ENCODE peak calls at places on chromosomes 6 and 20, in nine cellular contexts. O is HFFc6, U is fibroblast of mammary gland, Z is dermis microvascular lymphatic vessel endothelial cell, X is T-helper 17 cell, B is D721Med, W is sigmoid colon, Q is endothelial cell, F is NCI-H2081. E is an unnamed sample.

GRCh38 chr20:24017160-24017761 is 28.7 kb upstream of the GGTLC1 start:
- DNase-seq in Q (no peak), U (peak), F (no peak), O (no peak), Z (peak), X (no peak), B (no peak), W (no peak), E (no peak)

GRCh38 chr6:35181933-35182612 is 31.7 kb upstream of the SCUBE3 start:
- DNase-seq in B (no peak), X (no peak), U (peak), Q (no peak), O (peak), W (peak), F (no peak), Z (no peak), E (no peak)

GRCh38 chr20:48761914-48762313 is 65.9 kb downstream of the PREX1 start:
- DNase-seq in O (no peak), F (no peak), Q (no peak), X (no peak), B (no peak), W (no peak), U (no peak), Z (no peak), E (no peak)

GRCh38 chr6:138287144-138287955 is 69.1 kb upstream of the PBOV1 start:
- DNase-seq in X (no peak), W (no peak), B (no peak), U (peak), Z (peak), F (peak), Q (peak), O (peak), E (no peak)

GRCh38 chr20:14525439-14525838 is 188.0 kb upstream of the FLRT3 start:
- DNase-seq in X (no peak), Z (no peak), F (no peak), B (no peak), W (no peak), Q (no peak), U (no peak), O (no peak), E (no peak)

GRCh38 chr6:20868397-20869185 is 334.3 kb downstream of the CDKAL1 start:
- DNase-seq in F (peak), U (no peak), Q (no peak), W (no peak), O (no peak), B (no peak), X (no peak), Z (no peak), E (no peak)

GRCh38 chr20:45174434-45175364 is at the start of gene PI3:
- DNase-seq in Z (no peak), Q (no peak), B (no peak), F (no peak), O (no peak), U (peak), X (no peak), W (no peak), E (no peak)

GRCh38 chr6:29705389-29706231 is 17.6 kb upstream of the HLA-F start:
- DNase-seq in F (peak), O (peak), W (no peak), X (no peak), U (peak), B (no peak), Q (peak), Z (peak), E (no peak)

GRCh38 chr6:161533266-161533665 is 259.4 kb upstream of the AGPAT4 start:
- DNase-seq in B (no peak), W (no peak), F (no peak), Q (no peak), O (no peak), Z (no peak), X (no peak), U (no peak), E (no peak)